ENCODE peak calls at places on chromosomes 13 and 19, in nine cellular contexts. F, J, Q, X, V, N, O, H and Z are unnamed samples.

GRCh38 chr13:54989418-54989817 is 1960.8 kb downstream of the OLFM4 start:
- DNase-seq in F (no peak), J (no peak), Q (no peak), X (no peak), V (no peak), N (no peak), O (no peak), H (no peak), Z (no peak)

GRCh38 chr19:8702350-8702749 is 3.8 kb upstream of the ACTL9 start:
- DNase-seq in F (no peak), J (no peak), Q (no peak), X (no peak), V (no peak), N (no peak), O (peak), H (no peak), Z (no peak)

GRCh38 chr13:111483621-111483987 is 163.2 kb downstream of the TEX29 start:
- DNase-seq in F (no peak), J (no peak), Q (no peak), X (no peak), V (no peak), N (no peak), O (no peak), H (no peak), Z (no peak)

GRCh38 chr13:92074658-92075057 is 676.2 kb downstream of the GPC5 start:
- DNase-seq in F (no peak), J (peak), Q (peak), X (no peak), V (no peak), N (no peak), O (no peak), H (no peak), Z (no peak)

GRCh38 chr19:13091400-13092161 is 11.1 kb downstream of the LYL1 start:
- DNase-seq in F (peak), J (peak), Q (no peak), X (peak), V (no peak), N (peak), O (no peak), H (no peak), Z (no peak)

GRCh38 chr19:30848626-30849322 is 476.6 kb downstream of the ZNF536 start:
- DNase-seq in F (no peak), J (no peak), Q (no peak), X (no peak), V (no peak), N (no peak), O (no peak), H (no peak), Z (no peak)

GRCh38 chr13:106212436-106213010 is 322.9 kb downstream of the EFNB2 start:
- DNase-seq in F (no peak), J (no peak), Q (no peak), X (no peak), V (no peak), N (no peak), O (no peak), H (no peak), Z (no peak)

GRCh38 chr13:26679411-26679810 is 81.2 kb downstream of the GPR12 start:
- DNase-seq in F (no peak), J (peak), Q (no peak), X (peak), V (no peak), N (no peak), O (no peak), H (no peak), Z (peak)

GRCh38 chr19:41671481-41671880 is 16.6 kb downstream of the CEACAM7 start:
- DNase-seq in F (no peak), J (no peak), Q (no peak), X (no peak), V (no peak), N (no peak), O (no peak), H (no peak), Z (no peak)

GRCh38 chr19:1231729-1232128 is 6.1 kb downstream of the CBARP start:
- DNase-seq in F (no peak), J (no peak), Q (no peak), X (no peak), V (no peak), N (no peak), O (no peak), H (no peak), Z (no peak)

GRCh38 chr13:73072501-73072900 is 13.7 kb downstream of the KLF5 start:
- DNase-seq in F (no peak), J (no peak), Q (no peak), X (no peak), V (no peak), N (no peak), O (no peak), H (no peak), Z (no peak)

GRCh38 chr19:6730153-6730804 is 7.1 kb downstream of the GPR108 start:
- DNase-seq in F (peak), J (peak), Q (no peak), X (peak), V (no peak), N (no peak), O (peak), H (no peak), Z (peak)

GRCh38 chr13:66958611-66959010 is 271.5 kb downstream of the PCDH9 start:
- DNase-seq in F (no peak), J (no peak), Q (no peak), X (no peak), V (no peak), N (no peak), O (no peak), H (no peak), Z (no peak)

GRCh38 chr19:50791594-50792245 is 1.5 kb downstream of the ACP4 start:
- DNase-seq in F (no peak), J (no peak), Q (no peak), X (no peak), V (no peak), N (no peak), O (no peak), H (no peak), Z (peak)

GRCh38 chr19:40512473-40513344 is 45.9 kb downstream of the SPTBN4 start:
- DNase-seq in F (no peak), J (no peak), Q (peak), X (peak), V (no peak), N (no peak), O (no peak), H (no peak), Z (no peak)

GRCh38 chr13:85651440-85651839 is 147.8 kb downstream of the SLITRK6 start:
- DNase-seq in F (no peak), J (peak), Q (no peak), X (peak), V (no peak), N (no peak), O (no peak), H (no peak), Z (peak)

GRCh38 chr13:109744512-109745051 is 41.8 kb downstream of the IRS2 start:
- DNase-seq in F (peak), J (no peak), Q (no peak), X (peak), V (peak), N (no peak), O (no peak), H (no peak), Z (peak)

GRCh38 chr19:4571305-4571917 is 11.9 kb upstream of the SEMA6B start:
- DNase-seq in F (no peak), J (no peak), Q (no peak), X (no peak), V (no peak), N (no peak), O (no peak), H (no peak), Z (no peak)

GRCh38 chr19:15448778-15449619 is 757 bp downstream of the WIZ start:
- DNase-seq in F (peak), J (no peak), Q (no peak), X (no peak), V (no peak), N (peak), O (no peak), H (no peak), Z (peak)

GRCh38 chr19:54475706-54476105 is 2.6 kb upstream of the CDC42EP5 start:
- DNase-seq in F (no peak), J (no peak), Q (no peak), X (no peak), V (no peak), N (no peak), O (no peak), H (no peak), Z (no peak)

GRCh38 chr19:56671613-56671994 is at the start of gene ZNF835:
- DNase-seq in F (peak), J (peak), Q (no peak), X (peak), V (peak), N (peak), O (peak), H (no peak), Z (no peak)

GRCh38 chr13:94251801-94252200 is 227.7 kb downstream of the DCT start:
- DNase-seq in F (peak), J (no peak), Q (no peak), X (peak), V (no peak), N (no peak), O (no peak), H (no peak), Z (no peak)

GRCh38 chr13:23380534-23380933 is 53.0 kb downstream of the SACS start:
- DNase-seq in F (no peak), J (no peak), Q (no peak), X (peak), V (no peak), N (no peak), O (no peak), H (no peak), Z (peak)

GRCh38 chr13:33537691-33538090 is 252.1 kb upstream of the STARD13 start:
- DNase-seq in F (no peak), J (no peak), Q (no peak), X (peak), V (no peak), N (no peak), O (no peak), H (no peak), Z (no peak)

GRCh38 chr13:107809125-107809524 is 406.2 kb downstream of the LIG4 start:
- DNase-seq in F (no peak), J (no peak), Q (no peak), X (peak), V (no peak), N (no peak), O (no peak), H (no peak), Z (no peak)

GRCh38 chr13:113098163-113098732 is 7.3 kb upstream of the F7 start:
- DNase-seq in F (no peak), J (no peak), Q (no peak), X (no peak), V (no peak), N (no peak), O (no peak), H (no peak), Z (peak)

GRCh38 chr19:46487802-46488445 is 7.7 kb downstream of the PNMA8B start:
- DNase-seq in F (peak), J (peak), Q (peak), X (peak), V (peak), N (peak), O (peak), H (no peak), Z (peak)

GRCh38 chr13:74438911-74439310 is 304.7 kb upstream of the KLF12 start:
- DNase-seq in F (no peak), J (no peak), Q (no peak), X (no peak), V (no peak), N (no peak), O (no peak), H (no peak), Z (no peak)

GRCh38 chr19:5099822-5100221 is 130.9 kb downstream of the KDM4B start:
- DNase-seq in F (no peak), J (no peak), Q (no peak), X (no peak), V (no peak), N (no peak), O (no peak), H (no peak), Z (no peak)

GRCh38 chr19:50820086-50820485 is 3.5 kb downstream of the KLK1 start:
- DNase-seq in F (no peak), J (no peak), Q (peak), X (no peak), V (no peak), N (no peak), O (no peak), H (no peak), Z (no peak)

GRCh38 chr19:51327066-51327985 is 14.6 kb downstream of the VSIG10L start:
- DNase-seq in F (no peak), J (no peak), Q (no peak), X (peak), V (no peak), N (no peak), O (peak), H (no peak), Z (no peak)

GRCh38 chr19:41795031-41795461 is 1.3 kb upstream of the CEACAM3 start:
- DNase-seq in F (no peak), J (peak), Q (peak), X (peak), V (peak), N (no peak), O (peak), H (peak), Z (peak)

GRCh38 chr19:38848299-38849146 is 1.3 kb downstream of the HNRNPL start:
- DNase-seq in F (no peak), J (no peak), Q (no peak), X (no peak), V (no peak), N (no peak), O (no peak), H (no peak), Z (no peak)

GRCh38 chr13:103883152-103883551 is 816.9 kb upstream of the SLC10A2 start:
- DNase-seq in F (peak), J (peak), Q (peak), X (peak), V (peak), N (peak), O (no peak), H (peak), Z (peak)

GRCh38 chr19:1566392-1567115 is 1.6 kb downstream of the MEX3D start:
- DNase-seq in F (peak), J (peak), Q (peak), X (peak), V (peak), N (peak), O (no peak), H (no peak), Z (peak)

GRCh38 chr13:114128624-114129522 is 3.5 kb downstream of the RASA3 start:
- DNase-seq in F (no peak), J (peak), Q (no peak), X (peak), V (no peak), N (peak), O (peak), H (no peak), Z (peak)